ENCODE peak calls at places on chromosome 19, in seven cellular contexts. R, B, W, I, M, G and P are unnamed samples.

GRCh38 chr19:39832341-39833083 is 1.4 kb downstream of the DYRK1B start:
- DNase-seq in M (no peak), W (no peak), B (no peak), R (no peak), G (no peak), I (no peak), P (no peak)

GRCh38 chr19:1069009-1069779 is 2.2 kb downstream of the ARHGAP45 start:
- DNase-seq in I (peak), G (no peak), W (no peak), M (no peak), B (no peak), R (peak), P (no peak)

GRCh38 chr19:40240332-40240731 is 13.8 kb upstream of the CCNP start:
- DNase-seq in I (no peak), W (no peak), R (no peak), M (no peak), B (no peak), G (no peak), P (no peak)

GRCh38 chr19:4654437-4655361 is 15.4 kb downstream of the TNFAIP8L1 start:
- DNase-seq in I (no peak), W (no peak), G (no peak), M (no peak), R (no peak), B (no peak), P (no peak)

GRCh38 chr19:37718357-37718756 is 1.2 kb downstream of the ZNF607 start:
- DNase-seq in B (no peak), G (no peak), R (no peak), I (no peak), W (no peak), M (peak), P (no peak)

GRCh38 chr19:12936582-12936981 is 1.8 kb upstream of the CALR start:
- DNase-seq in R (no peak), M (no peak), B (no peak), G (no peak), W (no peak), I (no peak), P (no peak)

GRCh38 chr19:35421362-35421761 is 26.7 kb upstream of the FFAR2 start:
- DNase-seq in I (no peak), R (no peak), B (no peak), M (no peak), G (no peak), W (no peak), P (no peak)

GRCh38 chr19:33309826-33310225 is 7.5 kb upstream of the CEBPA start:
- DNase-seq in M (no peak), I (no peak), G (no peak), B (no peak), R (no peak), W (no peak), P (no peak)

GRCh38 chr19:18063463-18063862 is 23.3 kb downstream of the IL12RB1 start:
- DNase-seq in M (peak), I (no peak), B (no peak), G (no peak), W (no peak), R (no peak), P (no peak)

GRCh38 chr19:53624776-53625540 is 6.8 kb upstream of the DPRX start:
- DNase-seq in I (no peak), B (no peak), R (no peak), M (no peak), G (no peak), W (no peak), P (no peak)

GRCh38 chr19:5095568-5095850 is 126.6 kb downstream of the KDM4B start:
- DNase-seq in B (no peak), I (no peak), M (no peak), W (no peak), G (no peak), R (no peak), P (no peak)

GRCh38 chr19:5621945-5622464 is 571 bp downstream of the SAFB2 start:
- DNase-seq in M (peak), I (no peak), W (no peak), R (no peak), B (peak), G (no peak), P (peak)

GRCh38 chr19:16825312-16826168 is 3.7 kb upstream of the SIN3B start:
- DNase-seq in M (peak), G (no peak), I (peak), B (peak), W (no peak), R (peak), P (peak)

GRCh38 chr19:16477311-16477710 is 5.5 kb upstream of the EPS15L1 start:
- DNase-seq in M (no peak), R (no peak), W (no peak), I (no peak), B (no peak), G (no peak), P (no peak)

GRCh38 chr19:12913011-12913561 is 6.0 kb downstream of the SYCE2 start:
- DNase-seq in B (peak), I (peak), M (peak), G (no peak), R (peak), W (no peak), P (peak)

GRCh38 chr19:13051581-13052165 is 51.0 kb downstream of the LYL1 start:
- DNase-seq in G (no peak), R (peak), M (no peak), W (no peak), I (peak), B (peak), P (no peak)

GRCh38 chr19:15919243-15919642 is 15.1 kb downstream of the CYP4F11 start:
- DNase-seq in G (no peak), R (no peak), B (no peak), I (no peak), W (no peak), M (no peak), P (no peak)

GRCh38 chr19:39316627-39317321 is 3.9 kb downstream of the LRFN1 start:
- DNase-seq in M (no peak), R (no peak), B (no peak), G (no peak), W (no peak), I (no peak), P (no peak)

DNA sequence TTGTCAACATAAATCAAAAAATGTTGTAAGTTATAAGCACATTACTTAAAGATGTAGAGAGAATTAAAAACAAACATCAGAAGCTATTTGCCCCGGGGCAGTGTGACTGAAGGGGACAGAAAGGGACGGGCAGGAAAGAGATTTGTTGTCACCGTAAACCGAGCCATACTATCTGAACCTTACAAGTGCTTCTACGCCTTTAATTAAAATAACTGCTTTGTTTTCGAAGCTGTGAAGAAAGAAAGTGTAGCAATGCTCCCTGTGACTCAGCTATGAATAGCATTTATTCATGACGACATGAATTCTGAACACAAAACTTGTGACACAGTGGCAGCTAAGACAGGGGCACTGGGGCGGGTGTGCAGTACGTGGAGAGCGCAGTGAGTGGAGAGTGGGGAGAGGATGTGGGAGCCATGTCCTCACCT is 30.0 kb downstream of the ZNF787 start:
- DNase-seq in I (no peak), G (no peak), W (no peak), B (no peak), R (no peak), M (no peak), P (no peak)
- H3K4me3 ChIP-seq in I (no peak), G (no peak), W (no peak), B (no peak), R (no peak), M (no peak), P (peak)

DNA sequence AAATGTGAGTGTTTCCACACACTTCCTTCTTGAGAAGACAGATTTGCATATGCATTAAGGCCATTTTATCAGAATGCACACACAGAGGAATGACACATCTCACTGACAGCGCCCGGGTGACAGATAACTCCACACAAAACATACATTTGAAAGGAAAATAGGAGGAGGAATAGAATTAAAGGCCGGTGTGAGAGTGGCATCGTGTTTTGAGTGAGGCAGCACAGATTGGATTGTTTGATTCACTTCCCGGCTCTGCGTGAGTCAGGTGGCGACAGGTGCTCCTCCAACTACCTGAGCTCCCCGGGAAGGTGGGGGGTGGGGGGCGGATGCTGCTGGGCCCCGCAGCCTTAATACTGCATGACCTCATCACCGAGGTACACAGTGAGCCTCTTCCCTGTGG is 429.0 kb downstream of the TSHZ3 start:
- DNase-seq in W (no peak), G (no peak), B (no peak), I (no peak), R (no peak), M (no peak), P (no peak)
- TF ChIP-seq EP300 in W (no peak), G (no peak), B (no peak), I (no peak), R (no peak), M (no peak), P (no peak)

GRCh38 chr19:49662011-49662410 is 3.6 kb downstream of the IRF3 start:
- DNase-seq in G (no peak), W (no peak), B (no peak), R (no peak), M (no peak), I (no peak), P (no peak)
- TF ChIP-seq POLR2AphosphoS5 in G (peak), W (no peak), B (no peak), R (no peak), M (no peak), I (no peak), P (no peak)

GRCh38 chr19:46076951-46077814 is 36.4 kb upstream of the IGFL4 start:
- DNase-seq in W (no peak), B (peak), I (no peak), M (peak), R (peak), G (peak), P (peak)
- H3K4me3 ChIP-seq in W (no peak), B (peak), I (no peak), M (peak), R (peak), G (peak), P (peak)

GRCh38 chr19:51783373-51783772 is 11.6 kb upstream of the FPR3 start:
- DNase-seq in I (no peak), B (no peak), R (no peak), G (no peak), M (no peak), W (no peak), P (no peak)

GRCh38 chr19:51786651-51787494 is 8.1 kb upstream of the FPR3 start:
- DNase-seq in G (no peak), I (no peak), W (no peak), B (no peak), R (no peak), M (no peak), P (no peak)

GRCh38 chr19:51784109-51784785 is 10.7 kb upstream of the FPR3 start:
- DNase-seq in M (no peak), B (no peak), W (no peak), G (no peak), I (no peak), R (no peak), P (no peak)

GRCh38 chr19:51788029-51788428 is 6.9 kb upstream of the FPR3 start:
- DNase-seq in I (no peak), M (no peak), B (no peak), G (no peak), W (no peak), R (no peak), P (no peak)

GRCh38 chr19:51784922-51785690 is 9.9 kb upstream of the FPR3 start:
- DNase-seq in W (peak), G (no peak), B (peak), I (peak), M (no peak), R (no peak), P (peak)
- TF ChIP-seq EP300 in W (no peak), G (no peak), B (no peak), I (no peak), M (no peak), R (no peak), P (no peak)